ENCODE peak calls at places on chromosomes 16 and 17, in six cellular contexts. One of them, this sample, is unnamed.

GRCh38 chr16:86511317-86512161 is 1.2 kb downstream of the FOXF1 start:
- DNase-seq in pancreas: no peak
- DNase-seq in tibial nerve: no peak
- DNase-seq in fibroblast of the aortic adventitia: no peak
- DNase-seq in CD8-positive, alpha-beta T cell: no peak
- DNase-seq in mucosa of descending colon: no peak
- DNase-seq in this sample: no peak

GRCh38 chr16:68406458-68407041 is 41.8 kb downstream of the SMPD3 start:
- DNase-seq in pancreas: no peak
- DNase-seq in fibroblast of the aortic adventitia: no peak
- DNase-seq in CD8-positive, alpha-beta T cell: no peak
- DNase-seq in mucosa of descending colon: peak
- DNase-seq in tibial nerve: no peak
- DNase-seq in this sample: no peak

GRCh38 chr16:14628806-14629611 is 1.1 kb downstream of the PARN start:
- DNase-seq in mucosa of descending colon: no peak
- DNase-seq in pancreas: no peak
- DNase-seq in tibial nerve: no peak
- DNase-seq in CD8-positive, alpha-beta T cell: no peak
- DNase-seq in fibroblast of the aortic adventitia: peak
- DNase-seq in this sample: no peak

GRCh38 chr17:10130263-10130662 is 68.1 kb downstream of the GAS7 start:
- DNase-seq in CD8-positive, alpha-beta T cell: no peak
- DNase-seq in tibial nerve: no peak
- DNase-seq in mucosa of descending colon: no peak
- DNase-seq in pancreas: no peak
- DNase-seq in fibroblast of the aortic adventitia: no peak
- DNase-seq in this sample: no peak

GRCh38 chr16:74691093-74691855 is 9.4 kb downstream of the MLKL start:
- DNase-seq in mucosa of descending colon: no peak
- DNase-seq in CD8-positive, alpha-beta T cell: no peak
- DNase-seq in tibial nerve: no peak
- DNase-seq in pancreas: no peak
- DNase-seq in fibroblast of the aortic adventitia: no peak
- DNase-seq in this sample: no peak

GRCh38 chr16:23950898-23951297 is 115.1 kb downstream of the PRKCB start:
- DNase-seq in fibroblast of the aortic adventitia: no peak
- DNase-seq in mucosa of descending colon: no peak
- DNase-seq in pancreas: no peak
- DNase-seq in tibial nerve: peak
- DNase-seq in CD8-positive, alpha-beta T cell: no peak
- DNase-seq in this sample: no peak

GRCh38 chr16:2985457-2985856 is 5.2 kb upstream of the PKMYT1 start:
- DNase-seq in pancreas: no peak
- DNase-seq in mucosa of descending colon: no peak
- DNase-seq in tibial nerve: no peak
- DNase-seq in CD8-positive, alpha-beta T cell: no peak
- DNase-seq in fibroblast of the aortic adventitia: no peak
- DNase-seq in this sample: no peak

GRCh38 chr16:66706506-66706880 is 9.9 kb upstream of the CMTM4 start:
- DNase-seq in fibroblast of the aortic adventitia: no peak
- DNase-seq in mucosa of descending colon: peak
- DNase-seq in CD8-positive, alpha-beta T cell: no peak
- DNase-seq in pancreas: no peak
- DNase-seq in tibial nerve: no peak
- DNase-seq in this sample: peak

GRCh38 chr17:77681820-77682219 is 276.7 kb upstream of the TNRC6C start:
- DNase-seq in mucosa of descending colon: peak
- DNase-seq in pancreas: no peak
- DNase-seq in fibroblast of the aortic adventitia: peak
- DNase-seq in CD8-positive, alpha-beta T cell: no peak
- DNase-seq in tibial nerve: peak
- DNase-seq in this sample: no peak

GRCh38 chr17:29168079-29168758 is 12.0 kb downstream of the MYO18A start:
- DNase-seq in pancreas: no peak
- DNase-seq in tibial nerve: no peak
- DNase-seq in fibroblast of the aortic adventitia: peak
- DNase-seq in mucosa of descending colon: no peak
- DNase-seq in CD8-positive, alpha-beta T cell: no peak
- DNase-seq in this sample: no peak

GRCh38 chr16:55399911-55400310 is 75.9 kb downstream of the IRX6 start:
- DNase-seq in CD8-positive, alpha-beta T cell: no peak
- DNase-seq in pancreas: no peak
- DNase-seq in fibroblast of the aortic adventitia: no peak
- DNase-seq in mucosa of descending colon: no peak
- DNase-seq in tibial nerve: no peak
- DNase-seq in this sample: no peak

GRCh38 chr17:37648555-37648954 is 5.3 kb upstream of the DDX52 start:
- DNase-seq in CD8-positive, alpha-beta T cell: no peak
- DNase-seq in mucosa of descending colon: no peak
- DNase-seq in tibial nerve: no peak
- DNase-seq in fibroblast of the aortic adventitia: peak
- DNase-seq in pancreas: no peak
- DNase-seq in this sample: no peak

GRCh38 chr17:82896071-82897000 is 56.5 kb upstream of the ZNF750 start:
- DNase-seq in mucosa of descending colon: no peak
- DNase-seq in tibial nerve: no peak
- DNase-seq in fibroblast of the aortic adventitia: no peak
- DNase-seq in CD8-positive, alpha-beta T cell: no peak
- DNase-seq in pancreas: no peak
- DNase-seq in this sample: no peak

GRCh38 chr17:31490019-31490383 is 98.5 kb downstream of the RAB11FIP4 start:
- DNase-seq in pancreas: no peak
- DNase-seq in fibroblast of the aortic adventitia: no peak
- DNase-seq in tibial nerve: no peak
- DNase-seq in CD8-positive, alpha-beta T cell: no peak
- DNase-seq in mucosa of descending colon: no peak
- DNase-seq in this sample: no peak

GRCh38 chr17:31487648-31488263 is 96.3 kb downstream of the RAB11FIP4 start:
- DNase-seq in pancreas: peak
- DNase-seq in tibial nerve: peak
- DNase-seq in fibroblast of the aortic adventitia: peak
- DNase-seq in mucosa of descending colon: peak
- DNase-seq in CD8-positive, alpha-beta T cell: peak
- DNase-seq in this sample: peak

GRCh38 chr17:31488982-31489294 is 97.5 kb downstream of the RAB11FIP4 start:
- DNase-seq in mucosa of descending colon: no peak
- DNase-seq in fibroblast of the aortic adventitia: no peak
- DNase-seq in CD8-positive, alpha-beta T cell: no peak
- DNase-seq in tibial nerve: no peak
- DNase-seq in pancreas: no peak
- DNase-seq in this sample: no peak

GRCh38 chr17:31488264-31488981 is 96.9 kb downstream of the RAB11FIP4 start:
- DNase-seq in CD8-positive, alpha-beta T cell: no peak
- DNase-seq in mucosa of descending colon: peak
- DNase-seq in pancreas: peak
- DNase-seq in fibroblast of the aortic adventitia: no peak
- DNase-seq in tibial nerve: no peak
- DNase-seq in this sample: peak

DNA sequence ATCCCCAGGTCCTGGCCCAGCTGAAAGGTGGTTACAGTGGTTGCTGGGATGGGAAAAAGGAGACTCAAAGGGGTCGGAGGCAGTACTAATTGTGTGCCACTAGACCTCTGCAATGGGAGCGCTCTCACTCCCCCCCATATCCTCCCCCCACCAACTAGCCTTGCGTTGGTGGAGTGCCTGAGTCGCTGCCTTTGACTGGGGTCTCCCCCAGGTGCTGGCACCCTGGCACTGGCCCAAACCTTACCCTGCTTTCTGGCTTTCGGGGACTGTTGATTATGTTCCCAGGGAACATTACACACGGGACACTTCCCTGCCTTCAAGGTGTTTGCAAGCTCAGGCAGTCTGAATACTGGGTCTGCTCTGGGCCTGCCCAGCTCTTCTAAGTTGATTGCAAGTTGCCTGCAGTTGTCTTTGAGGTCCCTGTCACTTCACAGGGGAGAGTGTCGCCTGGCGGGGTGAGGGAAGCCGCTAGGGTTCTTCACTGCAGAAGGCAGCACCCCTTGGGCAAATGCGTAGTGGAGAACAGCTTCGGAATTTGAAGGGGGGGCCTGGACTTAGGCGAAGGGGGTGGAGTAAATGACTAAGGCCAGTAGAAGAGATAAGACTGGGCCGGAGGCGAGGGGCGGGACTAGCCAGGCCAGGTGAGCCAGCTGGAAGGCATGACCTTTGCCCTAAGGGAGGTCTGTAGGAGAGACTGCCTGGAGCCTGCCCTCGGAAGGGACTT is 98.0 kb downstream of the RAB11FIP4 start:
- DNase-seq in mucosa of descending colon: peak
- DNase-seq in CD8-positive, alpha-beta T cell: no peak
- DNase-seq in tibial nerve: no peak
- DNase-seq in fibroblast of the aortic adventitia: no peak
- DNase-seq in pancreas: peak
- DNase-seq in this sample: peak
- H3K4me3 ChIP-seq in mucosa of descending colon: no peak
- H3K4me3 ChIP-seq in CD8-positive, alpha-beta T cell: peak
- H3K4me3 ChIP-seq in tibial nerve: peak
- H3K4me3 ChIP-seq in fibroblast of the aortic adventitia: no peak
- H3K4me3 ChIP-seq in pancreas: peak
- H3K4me3 ChIP-seq in this sample: peak

DNA sequence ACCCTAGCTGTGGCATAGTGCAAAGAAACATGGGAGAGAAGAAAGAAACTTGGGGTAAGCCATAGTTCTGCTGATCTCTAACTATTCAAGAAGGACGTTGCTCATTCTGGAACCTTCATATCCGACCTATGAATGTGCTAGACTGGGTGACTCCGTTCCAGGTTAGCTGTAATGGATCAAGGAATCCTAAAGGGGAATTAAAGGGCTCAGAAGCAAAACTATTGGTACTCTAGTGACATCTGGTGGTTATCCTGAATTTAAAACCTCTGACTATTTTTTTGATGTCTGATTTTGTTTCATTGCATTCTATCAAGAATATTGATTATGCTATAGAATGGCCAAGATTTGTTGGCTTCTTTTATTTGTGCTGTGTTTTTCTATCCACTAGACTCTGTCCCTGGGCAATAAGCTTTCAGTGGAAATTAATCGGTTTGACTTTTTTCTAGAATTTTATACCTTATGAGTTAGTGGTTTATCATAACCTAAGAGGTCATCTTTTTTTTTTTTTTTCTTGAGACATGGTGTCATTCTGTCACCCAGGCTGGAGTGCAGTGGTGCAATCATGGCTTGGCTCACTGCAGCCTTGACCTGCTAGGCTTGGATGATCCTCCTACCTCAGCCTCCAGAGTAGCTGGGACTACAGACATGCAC is 19.5 kb downstream of the PCTP start:
- DNase-seq in mucosa of descending colon: no peak
- DNase-seq in CD8-positive, alpha-beta T cell: no peak
- DNase-seq in fibroblast of the aortic adventitia: peak
- DNase-seq in pancreas: no peak
- DNase-seq in tibial nerve: no peak
- DNase-seq in this sample: no peak
- TF ChIP-seq CTCF in mucosa of descending colon: no peak
- TF ChIP-seq CTCF in CD8-positive, alpha-beta T cell: no peak
- TF ChIP-seq CTCF in fibroblast of the aortic adventitia: peak
- TF ChIP-seq CTCF in pancreas: no peak
- TF ChIP-seq CTCF in tibial nerve: peak
- TF ChIP-seq CTCF in this sample: peak

DNA sequence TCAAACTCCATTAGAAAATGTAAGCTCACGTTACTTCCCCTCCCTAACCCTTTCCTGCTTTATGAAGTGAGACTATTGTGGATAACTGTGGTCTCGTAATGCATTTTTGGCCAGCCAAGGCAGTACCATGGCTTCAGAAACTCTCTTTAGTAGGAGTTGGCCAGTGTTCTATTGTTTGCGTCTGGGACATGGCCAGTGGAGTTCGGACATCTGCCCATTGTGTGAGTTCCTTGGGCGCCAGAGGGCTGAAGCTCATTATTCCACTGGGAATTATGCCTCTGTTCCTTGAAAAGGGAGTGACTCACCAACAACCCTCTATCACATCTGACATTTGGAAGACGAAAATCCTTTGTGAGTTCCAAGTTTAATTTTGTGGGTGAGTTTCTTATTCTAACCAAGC is 319.5 kb upstream of the SOX9 start:
- DNase-seq in tibial nerve: no peak
- DNase-seq in CD8-positive, alpha-beta T cell: no peak
- DNase-seq in mucosa of descending colon: no peak
- DNase-seq in pancreas: no peak
- DNase-seq in fibroblast of the aortic adventitia: peak
- DNase-seq in this sample: no peak
- H3K4me3 ChIP-seq in tibial nerve: no peak
- H3K4me3 ChIP-seq in CD8-positive, alpha-beta T cell: no peak
- H3K4me3 ChIP-seq in mucosa of descending colon: no peak
- H3K4me3 ChIP-seq in pancreas: no peak
- H3K4me3 ChIP-seq in fibroblast of the aortic adventitia: no peak
- H3K4me3 ChIP-seq in this sample: no peak

GRCh38 chr17:34650361-34650760 is 71.0 kb downstream of the TMEM132E start:
- DNase-seq in CD8-positive, alpha-beta T cell: no peak
- DNase-seq in fibroblast of the aortic adventitia: no peak
- DNase-seq in mucosa of descending colon: no peak
- DNase-seq in pancreas: no peak
- DNase-seq in tibial nerve: no peak
- DNase-seq in this sample: no peak
- TF ChIP-seq CTCF in CD8-positive, alpha-beta T cell: no peak
- TF ChIP-seq CTCF in fibroblast of the aortic adventitia: no peak
- TF ChIP-seq CTCF in mucosa of descending colon: no peak
- TF ChIP-seq CTCF in pancreas: no peak
- TF ChIP-seq CTCF in tibial nerve: no peak
- TF ChIP-seq CTCF in this sample: no peak

DNA sequence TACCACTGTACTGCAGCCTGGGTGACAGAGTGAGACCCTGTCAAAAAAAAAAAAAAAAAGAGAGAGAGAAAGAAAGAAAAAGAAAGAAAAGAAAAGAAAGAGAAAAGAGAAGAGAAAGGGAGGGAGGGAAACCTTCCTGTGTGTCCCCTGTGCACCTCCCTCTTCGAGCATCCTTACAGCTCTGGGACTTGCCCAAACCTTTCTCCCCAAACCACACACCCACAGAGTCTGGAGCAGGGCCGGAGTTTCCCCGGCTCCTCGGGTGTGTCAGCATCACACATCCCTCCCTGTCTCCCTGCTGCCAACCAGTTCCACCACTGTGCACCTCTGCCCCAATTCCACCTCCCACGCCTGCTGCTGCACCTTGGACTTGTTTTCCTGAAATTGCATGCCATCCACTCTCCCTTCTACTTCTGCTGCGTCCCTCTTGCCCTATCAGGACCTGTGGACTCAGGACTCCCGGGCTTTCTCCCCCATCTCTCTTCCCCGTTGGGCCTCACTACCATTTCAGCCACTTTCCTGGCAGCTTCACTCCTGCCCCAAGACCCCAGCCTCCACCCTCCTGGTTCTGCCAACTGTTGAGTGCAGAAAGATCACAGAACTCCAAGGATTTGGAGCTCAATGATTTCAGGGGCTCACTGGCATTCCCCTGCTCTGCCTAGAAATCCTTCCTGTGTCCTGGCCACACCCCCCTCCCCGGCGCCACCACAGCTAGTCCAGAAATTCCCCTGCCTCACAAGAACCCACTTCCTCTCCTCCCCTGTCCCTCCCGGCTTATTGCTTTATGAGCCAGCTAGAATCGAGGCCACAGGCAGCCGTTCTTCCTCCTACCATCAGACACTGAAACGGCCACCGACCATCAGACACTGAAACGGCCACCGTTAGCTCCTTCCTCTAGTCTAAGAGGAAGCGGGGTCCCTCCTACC is 3.7 kb upstream of the CDK3 start:
- DNase-seq in tibial nerve: no peak
- DNase-seq in fibroblast of the aortic adventitia: peak
- DNase-seq in pancreas: peak
- DNase-seq in mucosa of descending colon: peak
- DNase-seq in CD8-positive, alpha-beta T cell: no peak
- DNase-seq in this sample: peak
- H3K4me3 ChIP-seq in tibial nerve: no peak
- H3K4me3 ChIP-seq in fibroblast of the aortic adventitia: no peak
- H3K4me3 ChIP-seq in pancreas: no peak
- H3K4me3 ChIP-seq in mucosa of descending colon: no peak
- H3K4me3 ChIP-seq in CD8-positive, alpha-beta T cell: no peak
- H3K4me3 ChIP-seq in this sample: no peak

This sample was measured in upper lobe of left lung.